ENCODE peak calls at places on chromosomes 3 and 15, in four cellular contexts. P is PC-9, W is lower lobe of right lung, D is H7. A is an unnamed sample. For H3K36me3, the result is how much of the 10 kb centered on the place peaks cover.

GRCh38 chr3:27357665-27358258 is 11.4 kb downstream of the NEK10 start:
- DNase-seq in W (no peak), D (peak), P (peak), A (peak)

GRCh38 chr3:142348460-142348859 is 99.4 kb downstream of the XRN1 start:
- DNase-seq in W (no peak), D (no peak), P (no peak), A (no peak)

GRCh38 chr3:94020293-94020692 is 8.1 kb downstream of the STX19 start:
- DNase-seq in D (no peak), P (no peak), W (no peak), A (no peak)

GRCh38 chr3:194117114-194117845 is 18.7 kb upstream of the HES1 start:
- DNase-seq in P (no peak), D (peak), W (no peak), A (no peak)

GRCh38 chr15:32987067-32987466 is 207.4 kb downstream of the FMN1 start:
- DNase-seq in P (no peak), D (no peak), W (no peak), A (no peak)

GRCh38 chr3:49882182-49882581 is 12.5 kb upstream of the CAMKV start:
- DNase-seq in W (no peak), P (no peak), D (no peak), A (no peak)

GRCh38 chr15:74382004-74382816 is 14.8 kb upstream of the CYP11A1 start:
- DNase-seq in P (peak), W (peak), D (peak), A (peak)

GRCh38 chr3:55569033-55569518 is 82.0 kb upstream of the WNT5A start:
- DNase-seq in W (no peak), P (peak), D (no peak), A (no peak)

GRCh38 chr3:122246214-122246613 is 62.7 kb downstream of the CASR start:
- DNase-seq in D (no peak), P (no peak), W (no peak), A (no peak)

GRCh38 chr3:126261037-126261436 is 80.7 kb upstream of the ALDH1L1 start:
- DNase-seq in D (peak), P (no peak), W (no peak), A (no peak)

GRCh38 chr3:126110431-126111125 is 26.7 kb upstream of the SLC41A3 start:
- DNase-seq in W (no peak), P (no peak), D (peak), A (no peak)

GRCh38 chr3:124837065-124837464 is 50.1 kb downstream of the ITGB5 start:
- DNase-seq in P (no peak), D (no peak), W (no peak), A (no peak)

GRCh38 chr3:10594915-10595314 is 89.5 kb upstream of the ATP2B2 start:
- DNase-seq in W (no peak), D (peak), P (no peak), A (peak)

GRCh38 chr3:14531856-14532395 is 8.2 kb downstream of the GRIP2 start:
- DNase-seq in W (peak), D (no peak), P (no peak), A (no peak)

GRCh38 chr3:11568503-11569155 is 75.1 kb downstream of the VGLL4 start:
- DNase-seq in P (peak), W (no peak), D (peak), A (no peak)

GRCh38 chr15:82536409-82537350 is 3.6 kb downstream of the RPS17 start:
- DNase-seq in P (no peak), W (no peak), D (no peak), A (no peak)

GRCh38 chr3:50078622-50079021 is 10.1 kb upstream of the RBM5 start:
- DNase-seq in W (no peak), D (no peak), P (no peak), A (no peak)

GRCh38 chr3:195356151-195357086 is 85.5 kb upstream of the XXYLT1 start:
- DNase-seq in P (no peak), W (no peak), D (no peak), A (no peak)

GRCh38 chr15:74773731-74774252 is 8.1 kb upstream of the CSK start:
- DNase-seq in D (peak), W (no peak), P (peak), A (no peak)

GRCh38 chr15:62362144-62362543 is 197.1 kb upstream of the C2CD4B start:
- DNase-seq in W (no peak), P (no peak), D (no peak), A (no peak)

GRCh38 chr3:72441284-72441994 is 406.8 kb downstream of the SHQ1 start:
- DNase-seq in D (no peak), W (no peak), P (no peak), A (no peak)

GRCh38 chr3:123833398-123833785 is 50.7 kb downstream of the MYLK start:
- DNase-seq in D (no peak), P (no peak), W (no peak), A (no peak)

GRCh38 chr3:85030052-85030451 is 71.3 kb downstream of the CADM2 start:
- DNase-seq in P (no peak), W (no peak), D (no peak), A (no peak)

GRCh38 chr3:147157629-147158028 is 248.7 kb downstream of the ZIC4 start:
- DNase-seq in D (no peak), P (no peak), W (no peak), A (no peak)

GRCh38 chr15:76866716-76867321 is 38.3 kb downstream of the SCAPER start:
- DNase-seq in W (no peak), P (peak), D (peak), A (peak)

GRCh38 chr3:149588909-149589308 is 68.9 kb downstream of the WWTR1 start:
- DNase-seq in P (no peak), W (no peak), D (no peak), A (no peak)

GRCh38 chr3:13288732-13289718 is 131.1 kb downstream of the NUP210 start:
- DNase-seq in D (no peak), P (no peak), W (peak), A (no peak)

GRCh38 chr3:14511971-14512943 is 27.9 kb downstream of the GRIP2 start:
- DNase-seq in D (no peak), P (no peak), W (no peak), A (no peak)

GRCh38 chr3:101573449-101574387 is at the start of gene PCNP:
- DNase-seq in P (peak), D (peak), W (peak), A (peak)

GRCh38 chr3:101574388-101575156 is 592 bp downstream of the PCNP start:
- DNase-seq in W (peak), D (peak), P (no peak), A (peak)

DNA sequence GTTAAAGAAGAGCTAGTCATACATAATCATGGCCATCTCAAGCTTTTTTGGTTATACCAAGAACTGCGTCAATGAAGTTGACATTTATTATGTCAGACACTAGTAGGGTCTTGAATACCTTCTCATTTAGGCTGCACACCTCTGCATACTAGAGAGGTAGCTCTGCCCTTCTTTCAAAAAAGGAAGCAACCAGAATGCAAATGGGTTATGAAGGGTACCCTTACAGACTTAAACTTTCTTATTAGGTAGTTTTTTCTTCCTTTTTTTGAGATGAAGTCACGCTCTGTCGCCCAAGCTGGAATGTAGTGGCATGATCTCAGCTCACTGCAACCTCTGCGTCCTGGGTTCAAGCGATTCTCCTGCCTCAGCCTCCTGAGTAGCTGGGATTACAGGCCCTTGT is 3.3 kb downstream of the PCNP start:
- DNase-seq in P (no peak), D (no peak), W (no peak), A (no peak)
- H3K36me3 ChIP-seq in P (under half), D (under half), W (under half), A (under half)

DNA sequence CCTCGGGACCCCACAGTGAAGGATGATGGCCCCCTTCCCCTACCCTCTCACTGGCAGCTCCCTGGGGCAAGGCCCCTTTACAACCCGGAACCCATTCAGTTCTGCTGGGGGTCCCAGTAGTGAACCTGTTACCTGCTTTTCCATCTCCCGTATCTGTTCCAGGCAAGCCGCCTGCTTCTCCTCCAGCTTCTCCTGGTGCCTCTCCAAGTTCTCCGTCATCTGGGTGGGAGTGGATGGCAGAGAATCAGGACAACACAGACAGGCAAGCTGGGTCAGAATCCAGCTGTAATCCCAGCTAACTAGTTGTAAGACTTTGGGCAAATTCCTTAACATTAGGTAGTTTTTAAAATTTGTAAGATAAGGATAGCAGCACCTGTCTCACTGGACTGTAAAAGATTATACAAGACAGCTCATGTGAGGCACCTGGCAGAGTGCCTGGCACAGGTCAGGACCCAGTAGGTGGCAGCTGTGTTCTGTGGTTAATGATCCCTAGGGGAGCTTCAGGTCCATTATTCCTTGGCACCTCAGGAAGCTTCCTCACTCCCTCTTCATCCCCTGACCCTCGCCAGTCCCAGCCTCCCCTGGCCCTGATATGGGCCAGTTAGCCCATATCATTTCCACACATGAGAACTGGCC is 6.4 kb upstream of the ANKRD63 start:
- DNase-seq in W (no peak), P (no peak), D (no peak), A (no peak)
- H3K4me3 ChIP-seq in W (no peak), P (no peak), D (no peak), A (no peak)

DNA sequence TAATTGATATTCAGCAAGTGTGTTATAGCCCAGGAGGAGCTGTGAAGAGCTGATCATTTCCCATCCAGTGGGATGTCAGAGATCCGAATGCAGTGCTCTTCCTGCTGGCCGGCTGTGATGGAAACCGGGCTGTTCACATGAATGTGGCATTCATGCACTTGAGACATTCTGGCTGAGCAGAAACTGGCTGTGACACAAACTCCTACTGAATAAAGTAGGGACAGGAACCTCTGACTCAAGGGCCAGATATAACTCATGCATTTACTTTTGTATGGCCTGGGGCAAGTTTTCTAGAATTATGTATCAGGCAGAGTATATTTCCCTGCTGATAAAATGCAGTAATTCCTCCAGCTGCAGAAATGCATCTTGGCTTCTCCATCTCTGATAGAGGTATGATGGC is 83.4 kb upstream of the FAM3D start:
- DNase-seq in P (no peak), W (no peak), D (no peak), A (no peak)
- H3K36me3 ChIP-seq in P (under half), W (under half), D (under half), A (under half)

GRCh38 chr3:39753361-39753760 is 56.0 kb upstream of the MYRIP start:
- DNase-seq in D (no peak), W (no peak), P (no peak), A (no peak)

GRCh38 chr3:39755100-39755499 is 54.3 kb upstream of the MYRIP start:
- DNase-seq in W (no peak), D (no peak), P (no peak), A (no peak)

GRCh38 chr3:39752019-39752637 is 57.3 kb upstream of the MYRIP start:
- DNase-seq in P (no peak), W (no peak), D (no peak), A (no peak)

GRCh38 chr3:39752751-39753150 is 56.7 kb upstream of the MYRIP start:
- DNase-seq in P (no peak), W (no peak), D (no peak), A (no peak)

GRCh38 chr3:39754549-39754948 is 54.9 kb upstream of the MYRIP start:
- DNase-seq in W (no peak), D (no peak), P (no peak), A (no peak)
- H3K4me3 ChIP-seq in W (no peak), D (no peak), P (no peak), A (no peak)

GRCh38 chr3:156678216-156678615 is 3.8 kb downstream of the TIPARP start:
- DNase-seq in D (no peak), W (no peak), P (no peak), A (no peak)

GRCh38 chr3:156677120-156677479 is 2.7 kb downstream of the TIPARP start:
- DNase-seq in W (no peak), D (no peak), P (no peak), A (no peak)

GRCh38 chr3:156676467-156677119 is 2.2 kb downstream of the TIPARP start:
- DNase-seq in W (no peak), D (no peak), P (peak), A (no peak)

GRCh38 chr3:156675744-156676466 is 1.5 kb downstream of the TIPARP start:
- DNase-seq in W (peak), D (no peak), P (peak), A (no peak)

GRCh38 chr3:156677536-156677935 is 3.1 kb downstream of the TIPARP start:
- DNase-seq in W (no peak), P (no peak), D (no peak), A (no peak)
- H3K36me3 ChIP-seq in W (under half), P (half or more), D (under half), A (half or more)

GRCh38 chr3:169739067-169739466 is 25.8 kb downstream of the TERC start:
- DNase-seq in W (no peak), D (peak), P (no peak), A (no peak)
- H3K4me3 ChIP-seq in W (no peak), D (no peak), P (no peak), A (no peak)

DNA sequence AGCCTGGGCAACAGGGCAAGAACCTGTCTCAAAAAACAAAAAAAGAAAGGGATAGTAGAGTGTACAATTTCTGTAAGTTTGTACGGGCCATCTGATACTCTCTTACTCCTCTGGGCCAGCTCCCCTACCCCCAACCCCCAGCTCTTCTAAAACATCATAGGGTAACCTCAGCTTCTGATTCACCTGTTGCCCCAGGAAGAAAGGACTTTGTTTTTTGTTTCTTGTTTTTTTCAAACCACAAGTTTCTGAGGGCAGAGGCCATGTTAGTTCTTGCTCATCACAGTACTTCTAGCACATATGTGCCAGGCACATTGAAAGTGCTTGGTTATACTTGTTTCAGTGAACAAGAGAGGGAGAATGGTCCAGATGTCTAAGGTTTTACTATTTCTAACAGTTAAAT is 20.2 kb downstream of the ATOSA start:
- DNase-seq in P (no peak), D (no peak), W (no peak), A (no peak)
- H3K36me3 ChIP-seq in P (under half), D (under half), W (half or more), A (under half)

A was measured in NT2/D1.